ENCODE peak calls at places on chromosomes 11 and 22, in four cellular contexts. H is K562, Z is HepG2, O is SK-N-SH. X is an unnamed sample.

GRCh38 chr11:133929401-133930052 is 27.2 kb downstream of the IGSF9B start:
- DNase-seq in H (no peak), Z (no peak), O (peak), X (no peak)

GRCh38 chr11:12403995-12404345 is 26.6 kb downstream of the PARVA start:
- DNase-seq in H (no peak), Z (no peak), O (no peak), X (no peak)

GRCh38 chr22:47561766-47562165 is 799.3 kb downstream of the TBC1D22A start:
- DNase-seq in H (no peak), Z (no peak), O (no peak), X (no peak)

GRCh38 chr11:118343981-118344521 is at the start of gene CD3G:
- DNase-seq in H (no peak), Z (no peak), O (no peak), X (no peak)

GRCh38 chr11:22733849-22734248 is 67.4 kb downstream of the GAS2 start:
- DNase-seq in H (no peak), Z (no peak), O (no peak), X (no peak)

GRCh38 chr22:29093501-29093921 is 20.7 kb downstream of the KREMEN1 start:
- DNase-seq in H (no peak), Z (no peak), O (peak), X (no peak)

GRCh38 chr11:34997872-34998548 is 81.6 kb downstream of the PDHX start:
- DNase-seq in H (no peak), Z (no peak), O (peak), X (no peak)

GRCh38 chr22:20536590-20537324 is 29.3 kb downstream of the MED15 start:
- DNase-seq in H (no peak), Z (no peak), O (peak), X (no peak)

GRCh38 chr11:122163420-122163819 is 47.4 kb upstream of the BLID start:
- DNase-seq in H (no peak), Z (no peak), O (no peak), X (no peak)

GRCh38 chr22:44698531-44699421 is 3.2 kb upstream of the PRR5 start:
- DNase-seq in H (no peak), Z (no peak), O (no peak), X (no peak)

GRCh38 chr22:17943533-17944204 is 80.7 kb downstream of the MICAL3 start:
- DNase-seq in H (no peak), Z (no peak), O (no peak), X (no peak)

GRCh38 chr11:63573881-63574855 is 11.0 kb upstream of the PLAAT2 start:
- DNase-seq in H (peak), Z (peak), O (no peak), X (no peak)

GRCh38 chr22:39234867-39235687 is 9.7 kb downstream of the PDGFB start:
- DNase-seq in H (no peak), Z (no peak), O (no peak), X (no peak)

GRCh38 chr11:87039371-87039770 is 1.6 kb downstream of the TMEM135 start:
- DNase-seq in H (no peak), Z (no peak), O (no peak), X (no peak)
- TF ChIP-seq SMC3 in H (no peak), Z (no peak), O (no peak), X (no peak)

GRCh38 chr11:112315057-112315720 is 54.5 kb upstream of the PLET1 start:
- DNase-seq in H (no peak), Z (no peak), O (no peak), X (no peak)

GRCh38 chr11:112310867-112311266 is 50.2 kb upstream of the PLET1 start:
- DNase-seq in H (no peak), Z (no peak), O (no peak), X (no peak)

GRCh38 chr11:112308651-112309050 is 48.0 kb upstream of the PLET1 start:
- DNase-seq in H (no peak), Z (no peak), O (no peak), X (no peak)

GRCh38 chr11:112307617-112308016 is 47.0 kb upstream of the PLET1 start:
- DNase-seq in H (no peak), Z (no peak), O (no peak), X (no peak)

DNA sequence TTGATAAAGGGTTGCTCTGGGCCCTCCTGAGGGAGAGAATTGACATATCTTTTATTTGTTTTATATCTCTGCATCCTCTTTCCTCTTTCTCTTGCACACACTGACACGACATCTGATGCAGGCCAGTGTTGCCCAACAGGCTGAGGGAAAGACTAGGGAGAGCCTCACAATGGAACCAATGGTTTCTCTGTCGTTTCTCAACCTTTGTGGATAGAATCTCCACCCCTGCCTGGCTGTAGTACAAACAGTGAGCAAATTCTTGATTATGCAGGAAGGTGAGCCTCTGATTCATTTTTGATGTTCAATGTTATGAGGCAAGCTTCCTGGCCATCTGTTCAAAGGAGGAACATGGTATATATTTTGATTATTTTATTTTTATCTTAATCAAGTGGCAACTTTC is 49.8 kb upstream of the PLET1 start:
- DNase-seq in H (no peak), Z (no peak), O (no peak), X (no peak)
- TF ChIP-seq POLR2AphosphoS5 in H (no peak), Z (no peak), O (no peak), X (no peak)

DNA sequence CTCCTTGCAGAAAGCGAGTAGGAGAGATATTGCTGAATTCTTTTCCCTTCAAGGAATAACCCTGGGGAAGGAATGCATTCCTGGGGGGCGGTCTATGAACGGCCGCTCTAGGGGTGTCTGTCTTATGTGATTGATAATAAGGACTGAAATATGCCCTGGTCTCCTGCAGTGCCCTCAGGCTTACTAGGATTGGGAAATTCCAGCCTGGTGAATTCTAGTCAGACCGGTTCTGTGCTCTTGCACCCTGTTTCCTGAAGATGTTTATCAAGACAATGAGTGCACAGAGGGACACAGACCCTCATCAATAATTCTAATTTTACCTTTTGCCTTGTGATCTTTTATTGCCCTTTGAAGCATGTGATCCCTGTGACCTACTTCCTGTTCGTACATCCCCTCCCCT is 140.7 kb downstream of the LUZP2 start:
- DNase-seq in H (no peak), Z (no peak), O (no peak), X (no peak)
- TF ChIP-seq SMC3 in H (no peak), Z (no peak), O (no peak), X (no peak)

GRCh38 chr11:10305964-10306918 is 1.4 kb downstream of the ADM start:
- DNase-seq in H (no peak), Z (no peak), O (peak), X (no peak)

GRCh38 chr11:10302744-10303557 is 1.9 kb upstream of the ADM start:
- DNase-seq in H (peak), Z (peak), O (peak), X (no peak)

GRCh38 chr11:10305262-10305963 is 540 bp downstream of the ADM start:
- DNase-seq in H (peak), Z (peak), O (peak), X (no peak)

GRCh38 chr11:10303558-10304363 is 1.1 kb upstream of the ADM start:
- DNase-seq in H (peak), Z (peak), O (peak), X (no peak)

GRCh38 chr11:10304495-10305261 is at the start of gene ADM:
- DNase-seq in H (peak), Z (peak), O (peak), X (no peak)
- TF ChIP-seq POLR2AphosphoS5 in H (no peak), Z (peak), O (peak), X (peak)

X was measured in GM12878.